ENCODE peak calls at places on chromosomes 4 and X, in eight cellular contexts. B is right lobe of liver; A is mammary epithelial cell; T is left ventricle myocardium inferior; V is GM06990; Y is RWPE1; W is CD4-positive, alpha-beta T cell; G is mucosa of descending colon. D is an unnamed sample.

GRCh38 chr4:123386608-123387007 is 10.0 kb upstream of the SPRY1 start:
- DNase-seq in W (no peak), B (no peak), G (no peak), T (no peak), V (no peak), A (peak; percentile 43), Y (no peak), D (no peak)

GRCh38 chr4:98514930-98515809 is 143.2 kb downstream of the TSPAN5 start:
- DNase-seq in W (no peak), G (no peak), T (no peak), B (no peak), Y (no peak), A (no peak), V (no peak), D (no peak)

GRCh38 chrX:47590984-47591383 is 8.7 kb downstream of the TIMP1 start:
- DNase-seq in A (no peak), W (no peak), T (no peak), B (no peak), Y (no peak), G (no peak), V (no peak), D (no peak)

GRCh38 chr4:168840988-168841681 is 168.9 kb downstream of the CBR4 start:
- DNase-seq in A (no peak), T (peak; percentile 62), B (peak; percentile 37), V (no peak), W (no peak), Y (no peak), G (no peak), D (no peak)

GRCh38 chrX:120514236-120514635 is 45.1 kb upstream of the LAMP2 start:
- DNase-seq in G (no peak), V (no peak), T (no peak), A (peak; percentile 19), Y (peak; percentile 8), W (no peak), B (no peak), D (no peak)

GRCh38 chr4:140135529-140136021 is 18.4 kb downstream of the MAML3 start:
- DNase-seq in V (no peak), A (no peak), W (no peak), B (no peak), Y (no peak), G (peak; percentile 56), T (peak; percentile 55), D (no peak)

GRCh38 chrX:24498975-24499374 is 33.9 kb downstream of the PDK3 start:
- DNase-seq in Y (peak; percentile 11), V (peak; percentile 7), T (no peak), B (no peak), W (no peak), G (no peak), A (peak; percentile 25), D (no peak)

GRCh38 chr4:186604124-186604627 is 48.8 kb upstream of the MTNR1A start:
- DNase-seq in B (no peak), G (no peak), A (no peak), V (no peak), T (no peak), W (no peak), Y (no peak), D (no peak)

GRCh38 chr4:38386011-38386551 is 277.9 kb upstream of the KLF3 start:
- DNase-seq in Y (no peak), B (no peak), T (no peak), A (no peak), W (no peak), V (no peak), G (no peak), D (no peak)

GRCh38 chr4:188372856-188373255 is 233.6 kb downstream of the TRIML1 start:
- DNase-seq in W (no peak), B (no peak), A (peak; percentile 29), G (no peak), Y (no peak), T (no peak), V (no peak), D (no peak)

GRCh38 chrX:154714925-154715324 is 36.0 kb downstream of the GAB3 start:
- DNase-seq in Y (peak; percentile 41), G (no peak), V (no peak), W (peak; percentile 11), B (no peak), T (no peak), A (no peak), D (no peak)

GRCh38 chr4:40848981-40849380 is 99.2 kb downstream of the NSUN7 start:
- DNase-seq in G (no peak), B (no peak), W (no peak), T (no peak), A (no peak), V (no peak), Y (no peak), D (no peak)

GRCh38 chr4:15605537-15605936 is 49.6 kb downstream of the FBXL5 start:
- DNase-seq in Y (no peak), A (no peak), T (no peak), V (no peak), B (no peak), G (no peak), W (no peak), D (no peak)

GRCh38 chrX:74349387-74349786 is 45.4 kb downstream of the ZCCHC13 start:
- DNase-seq in T (no peak), A (peak; percentile 56), Y (peak; percentile 23), W (no peak), G (no peak), V (no peak), B (no peak), D (no peak)

GRCh38 chr4:54016504-54016903 is 47.9 kb downstream of the CHIC2 start:
- DNase-seq in Y (no peak), W (no peak), V (no peak), T (no peak), G (no peak), B (no peak), A (no peak), D (no peak)

GRCh38 chrX:2693526-2694002 is 2.5 kb downstream of the CD99 start:
- DNase-seq in B (no peak), W (no peak), T (no peak), G (no peak), V (no peak), Y (no peak), A (no peak), D (peak; percentile 18)

GRCh38 chrX:46400530-46400929 is 144.7 kb downstream of the ZNF674 start:
- DNase-seq in V (no peak), T (no peak), A (peak; percentile 13), Y (no peak), W (no peak), B (no peak), G (no peak), D (no peak)

GRCh38 chr4:90028460-90028859 is 98.7 kb upstream of the CCSER1 start:
- DNase-seq in V (no peak), Y (no peak), G (no peak), B (no peak), A (no peak), W (no peak), T (no peak), D (no peak)

GRCh38 chr4:90024519-90024918 is 102.7 kb upstream of the CCSER1 start:
- DNase-seq in G (no peak), T (no peak), V (no peak), A (no peak), W (no peak), Y (no peak), B (no peak), D (no peak)

GRCh38 chr4:90030202-90030601 is 97.0 kb upstream of the CCSER1 start:
- DNase-seq in G (no peak), Y (no peak), B (no peak), A (no peak), T (no peak), W (no peak), V (no peak), D (no peak)

GRCh38 chr4:90027565-90027964 is 99.6 kb upstream of the CCSER1 start:
- DNase-seq in Y (no peak), B (no peak), A (no peak), T (no peak), G (no peak), W (no peak), V (no peak), D (no peak)

DNA sequence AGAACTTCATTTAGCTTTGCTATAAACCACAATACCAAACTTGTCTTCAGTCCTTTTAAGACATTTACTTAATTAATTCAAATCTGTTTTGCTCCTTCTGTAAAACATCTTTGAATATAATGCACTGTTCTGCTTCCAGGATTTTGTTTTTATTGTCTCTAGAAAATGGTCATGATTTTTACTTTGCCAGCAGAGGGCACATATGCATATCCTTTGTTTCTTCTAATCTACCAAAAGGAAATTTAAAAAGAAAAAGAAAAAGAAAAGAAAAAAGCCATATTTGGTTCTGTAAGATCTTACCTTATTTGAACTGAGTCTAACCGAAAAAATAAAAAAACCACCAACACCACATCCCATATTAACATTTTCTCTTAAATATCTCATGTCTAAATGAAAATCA is 101.9 kb upstream of the CCSER1 start:
- DNase-seq in W (no peak), V (no peak), A (peak; percentile 9), T (no peak), G (no peak), B (no peak), Y (no peak), D (no peak)
- TF ChIP-seq CTCF in W (no peak), V (peak; percentile 10), A (peak; percentile 13), T (peak; percentile 29), G (no peak), B (peak; percentile 16), Y (no peak), D (peak; percentile 24)

DNA sequence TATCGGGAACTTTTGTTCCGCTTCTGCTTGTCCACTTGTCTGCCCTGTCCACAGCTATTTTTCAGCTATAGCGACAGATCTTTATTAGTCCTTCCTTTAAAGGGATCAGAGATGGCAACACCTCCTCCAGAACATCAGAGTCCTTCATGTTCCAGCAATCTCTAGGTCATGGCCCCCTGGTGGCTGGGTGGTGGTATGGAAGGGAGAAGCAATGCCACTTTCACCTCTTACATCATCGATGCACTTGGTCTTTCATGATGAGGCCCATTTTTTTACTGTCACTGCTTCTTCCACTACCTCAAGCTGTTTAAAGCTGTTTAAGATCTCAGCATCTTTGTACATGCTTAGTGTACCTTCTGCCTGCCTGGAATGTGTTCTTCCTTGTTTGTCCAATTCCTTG is 106.7 kb downstream of the ARHGAP6 start:
- DNase-seq in A (peak; percentile 3), V (no peak), B (no peak), Y (peak; percentile 5), T (no peak), G (no peak), W (peak; percentile 21), D (peak; percentile 38)
- TF ChIP-seq CTCF in A (peak; percentile 52), V (peak; percentile 64), B (peak; percentile 17), Y (no peak), T (no peak), G (no peak), W (no peak), D (peak; percentile 46)

GRCh38 chr4:29131304-29131703 is 1588.9 kb upstream of the PCDH7 start:
- DNase-seq in A (no peak), G (no peak), V (no peak), B (no peak), Y (no peak), T (no peak), W (no peak), D (no peak)
- TF ChIP-seq CTCF in A (no peak), G (no peak), V (no peak), B (no peak), Y (no peak), T (peak; percentile 27), W (no peak), D (no peak)

DNA sequence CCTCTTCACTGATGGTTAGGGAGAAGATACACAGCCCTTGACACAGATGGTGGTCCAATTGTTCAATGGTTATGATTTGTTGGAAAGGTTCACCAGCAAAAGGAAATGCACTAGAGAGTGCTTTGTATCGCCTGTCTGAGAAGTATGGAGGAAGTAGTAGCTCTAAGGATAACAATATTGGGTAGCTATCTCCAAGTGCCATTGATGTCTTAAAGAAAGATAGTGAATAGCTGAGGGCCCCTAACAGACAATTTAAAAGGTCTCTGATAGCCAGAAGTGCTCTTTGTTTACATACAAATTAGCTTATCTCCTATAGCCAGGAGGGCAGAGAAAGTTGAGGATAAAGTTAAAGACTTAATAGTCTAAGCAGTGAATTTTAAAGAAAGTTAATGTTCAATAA is 33.9 kb upstream of the BLTP1 start:
- DNase-seq in V (no peak), G (no peak), Y (no peak), B (no peak), T (no peak), W (no peak), A (no peak), D (no peak)
- TF ChIP-seq CTCF in V (no peak), G (no peak), Y (no peak), B (no peak), T (no peak), W (no peak), A (no peak), D (no peak)

D was measured in CD14-positive monocyte.